ENCODE peak calls at places on chromosome 21, in five cellular contexts. O is gastrocnemius medialis, J is sigmoid colon, A is WERI-Rb-1, Y is PC-9. R is an unnamed sample. For H3K27me3, the result is how much of the 10 kb centered on the place peaks cover.

GRCh38 chr21:35316933-35317332 is 267.8 kb upstream of the RUNX1 start:
- DNase-seq in A (no peak), O (no peak), J (no peak), Y (no peak), R (no peak)

GRCh38 chr21:27813750-27814149 is 846.9 kb upstream of the ADAMTS5 start:
- DNase-seq in A (no peak), Y (no peak), O (no peak), J (peak), R (no peak)

GRCh38 chr21:26490771-26491170 is 82.3 kb downstream of the CYYR1 start:
- DNase-seq in A (no peak), O (no peak), Y (no peak), J (no peak), R (no peak)

GRCh38 chr21:26587621-26588260 is 14.7 kb upstream of the CYYR1 start:
- DNase-seq in O (no peak), A (no peak), J (no peak), Y (peak), R (no peak)

GRCh38 chr21:21232320-21232719 is 234.1 kb downstream of the NCAM2 start:
- DNase-seq in O (no peak), Y (no peak), A (peak), J (no peak), R (no peak)

GRCh38 chr21:26837539-26837938 is 7.7 kb downstream of the ADAMTS1 start:
- DNase-seq in J (no peak), A (no peak), O (no peak), Y (no peak), R (no peak)

GRCh38 chr21:30372139-30372770 is at the start of gene KRTAP13-2:
- DNase-seq in A (no peak), J (no peak), Y (no peak), O (no peak), R (no peak)

GRCh38 chr21:43684424-43684823 is 25.1 kb downstream of the RRP1B start:
- DNase-seq in A (no peak), O (no peak), Y (no peak), J (no peak), R (no peak)

GRCh38 chr21:14900611-14901010 is 164.2 kb downstream of the NRIP1 start:
- DNase-seq in O (no peak), A (no peak), Y (no peak), J (no peak), R (no peak)

GRCh38 chr21:36246080-36246631 is 73.8 kb upstream of the MORC3 start:
- DNase-seq in O (no peak), Y (no peak), A (no peak), J (no peak), R (no peak)

GRCh38 chr21:35861656-35862055 is 198.7 kb downstream of the SETD4 start:
- DNase-seq in Y (no peak), A (no peak), O (no peak), J (no peak), R (no peak)

GRCh38 chr21:32249551-32250280 is 29.1 kb downstream of the MIS18A start:
- DNase-seq in Y (no peak), J (no peak), O (no peak), A (no peak), R (no peak)

GRCh38 chr21:15009964-15010363 is 54.8 kb downstream of the NRIP1 start:
- DNase-seq in Y (no peak), O (no peak), A (no peak), J (no peak), R (no peak)

GRCh38 chr21:34916446-34916845 is 132.7 kb downstream of the RUNX1 start:
- DNase-seq in A (no peak), J (no peak), O (no peak), Y (no peak), R (no peak)

GRCh38 chr21:26710155-26710554 is 135.1 kb downstream of the ADAMTS1 start:
- DNase-seq in O (no peak), A (no peak), J (no peak), Y (no peak), R (no peak)

GRCh38 chr21:32382108-32382601 is 10.7 kb downstream of the URB1 start:
- DNase-seq in A (no peak), Y (no peak), O (no peak), J (no peak), R (no peak)

GRCh38 chr21:37623689-37624088 is 257.1 kb downstream of the DYRK1A start:
- DNase-seq in A (no peak), Y (no peak), O (no peak), J (no peak), R (no peak)

GRCh38 chr21:26106562-26106961 is 64.0 kb downstream of the APP start:
- DNase-seq in Y (no peak), A (no peak), J (no peak), O (no peak), R (no peak)

GRCh38 chr21:17370750-17371325 is 142.0 kb upstream of the CXADR start:
- DNase-seq in Y (no peak), A (no peak), J (no peak), O (no peak), R (no peak)

GRCh38 chr21:43298546-43299440 is 128.1 kb downstream of the SIK1 start:
- DNase-seq in A (no peak), Y (no peak), J (no peak), O (no peak), R (no peak)

GRCh38 chr21:9739240-9739639 is 782.1 kb upstream of the TPTE start:
- DNase-seq in A (no peak), O (no peak), J (no peak), Y (no peak), R (no peak)

GRCh38 chr21:33821580-33822322 is 93.9 kb downstream of the ATP5PO start:
- DNase-seq in A (no peak), J (no peak), O (no peak), Y (no peak), R (no peak)

GRCh38 chr21:31623664-31624063 is 35.8 kb upstream of the SOD1 start:
- DNase-seq in A (no peak), Y (no peak), O (no peak), J (no peak), R (no peak)

GRCh38 chr21:26148071-26148470 is 22.5 kb downstream of the APP start:
- DNase-seq in Y (no peak), J (no peak), O (no peak), A (no peak), R (no peak)

GRCh38 chr21:15592957-15593356 is 136.8 kb upstream of the USP25 start:
- DNase-seq in O (no peak), J (no peak), A (no peak), Y (no peak), R (no peak)

GRCh38 chr21:36579898-36580297 is 100.0 kb upstream of the CLDN14 start:
- DNase-seq in J (no peak), Y (no peak), A (no peak), O (no peak), R (no peak)

GRCh38 chr21:27101533-27101932 is 134.6 kb upstream of the ADAMTS5 start:
- DNase-seq in Y (no peak), A (no peak), O (no peak), J (no peak), R (no peak)

GRCh38 chr21:29075706-29076447 is 2.4 kb upstream of the CCT8 start:
- DNase-seq in A (no peak), O (no peak), Y (peak), J (no peak), R (no peak)

GRCh38 chr21:41682719-41683179 is 84.1 kb downstream of the RIPK4 start:
- DNase-seq in Y (no peak), O (no peak), J (no peak), A (no peak), R (no peak)
- H3K27me3 ChIP-seq in Y (under half), O (under half), J (under half), A (under half), R (under half)

GRCh38 chr21:45581322-45581712 is 39.1 kb upstream of the SLC19A1 start:
- DNase-seq in A (peak), Y (no peak), O (no peak), J (peak), R (no peak)
- H3K27me3 ChIP-seq in A (under half), Y (half or more), O (under half), J (under half), R (under half)

DNA sequence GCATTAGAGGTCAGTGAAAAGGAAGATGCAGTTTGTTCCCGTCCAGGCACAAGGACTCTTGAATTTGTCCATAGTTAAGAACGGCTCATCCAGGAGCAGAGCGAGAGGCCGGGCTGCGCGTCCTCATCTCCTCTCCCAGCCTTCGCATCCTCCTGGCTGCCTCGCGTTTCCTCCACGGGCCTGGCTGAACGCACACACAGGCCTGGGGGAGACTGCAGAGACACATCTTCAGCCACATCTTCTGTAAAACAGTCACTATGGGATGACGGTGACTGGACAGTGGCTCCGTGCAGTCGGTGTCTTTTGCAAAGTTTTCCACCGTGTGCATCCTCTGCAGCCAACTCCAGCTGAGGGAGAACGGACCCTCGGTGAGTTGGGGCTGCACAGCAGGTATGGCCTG is 89.7 kb downstream of the PSMG1 start:
- DNase-seq in J (no peak), Y (no peak), O (no peak), A (no peak), R (no peak)
- H3K27me3 ChIP-seq in J (under half), Y (under half), O (under half), A (under half), R (under half)

DNA sequence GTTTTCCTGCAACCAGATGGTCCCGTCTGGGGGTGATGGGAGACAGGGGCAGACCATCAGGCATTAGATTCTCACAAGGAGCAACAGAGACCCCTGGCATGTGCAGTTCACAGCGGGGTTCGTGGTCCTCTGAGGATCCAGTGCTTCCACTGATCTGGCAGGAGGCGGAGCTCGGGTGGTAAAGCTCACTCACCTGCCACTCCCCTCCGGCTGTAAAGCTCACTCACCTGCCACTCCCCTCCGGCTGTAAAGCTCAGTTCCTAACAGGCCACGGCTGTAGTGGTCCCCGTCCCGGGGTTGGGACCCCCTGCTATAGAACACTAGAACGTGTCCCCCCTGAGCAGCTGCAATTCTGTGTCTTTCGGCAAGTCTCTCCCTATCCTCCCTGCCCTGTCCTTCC is 4.6 kb downstream of the KRTAP10-12 start:
- DNase-seq in O (no peak), A (peak), Y (no peak), J (no peak), R (peak)
- H3K27me3 ChIP-seq in O (half or more), A (under half), Y (half or more), J (half or more), R (under half)

DNA sequence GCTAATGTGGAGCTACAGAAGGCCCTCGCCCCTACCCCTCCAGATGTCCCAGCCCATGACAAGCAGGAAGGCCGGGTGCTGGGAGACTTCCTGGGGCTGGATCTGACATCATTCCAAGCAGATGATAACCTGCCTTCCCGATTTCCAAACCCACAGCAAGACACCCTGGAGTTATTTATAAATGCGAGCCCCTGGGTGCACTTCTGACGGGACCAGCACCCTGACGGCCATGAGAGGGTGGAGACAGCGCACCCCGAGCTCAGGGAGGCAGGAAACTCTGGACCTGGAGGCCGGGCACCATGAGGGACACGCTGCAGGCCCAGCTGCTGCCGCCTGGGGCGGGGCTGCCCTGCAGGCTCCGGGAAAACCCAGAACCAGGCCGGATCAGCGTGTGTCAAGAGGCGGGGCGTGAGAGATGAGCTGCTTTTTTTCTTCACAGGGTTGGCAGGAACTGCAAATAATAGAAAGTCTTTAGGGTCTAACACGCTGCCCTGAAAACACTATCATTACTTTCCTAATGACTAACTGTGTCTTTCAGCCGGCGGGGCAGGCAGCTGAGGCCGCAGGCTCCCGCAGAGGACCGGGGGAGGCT is 2.5 kb upstream of the PCBP3 start:
- DNase-seq in O (no peak), A (peak), Y (no peak), J (no peak), R (no peak)
- H3K27me3 ChIP-seq in O (under half), A (under half), Y (under half), J (under half), R (under half)

GRCh38 chr21:44926364-44927101 is 5.8 kb upstream of the ITGB2 start:
- DNase-seq in O (no peak), Y (no peak), A (no peak), J (no peak), R (no peak)

GRCh38 chr21:44923481-44924084 is 2.9 kb upstream of the ITGB2 start:
- DNase-seq in A (no peak), J (no peak), O (no peak), Y (no peak), R (no peak)

GRCh38 chr21:44925027-44925755 is 4.5 kb upstream of the ITGB2 start:
- DNase-seq in A (no peak), J (no peak), O (no peak), Y (no peak), R (no peak)

GRCh38 chr21:44927259-44927586 is 6.5 kb upstream of the ITGB2 start:
- DNase-seq in A (no peak), J (no peak), O (no peak), Y (no peak), R (no peak)

DNA sequence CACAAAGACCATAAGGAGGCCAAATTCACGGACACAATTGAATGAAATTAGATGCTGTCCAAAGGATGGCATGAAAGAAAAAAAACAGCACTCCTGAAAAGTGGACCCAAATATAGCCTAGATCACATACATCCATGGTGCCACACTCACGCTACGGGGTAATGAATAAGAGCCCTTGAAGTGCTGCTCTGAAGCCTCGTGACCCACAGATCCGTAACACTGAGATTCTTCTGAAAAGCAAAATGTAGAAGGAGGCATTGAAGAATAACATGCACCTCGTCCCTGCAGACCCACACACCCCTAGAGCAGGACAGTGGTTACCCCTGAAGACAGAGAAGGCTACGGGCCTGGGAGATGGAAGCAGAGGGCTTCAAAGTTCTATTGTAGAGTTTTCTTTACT is 3.9 kb upstream of the ITGB2 start:
- DNase-seq in A (no peak), O (no peak), Y (no peak), J (no peak), R (no peak)
- H3K27me3 ChIP-seq in A (under half), O (under half), Y (under half), J (under half), R (under half)

GRCh38 chr21:41680444-41681335 is 86.2 kb downstream of the RIPK4 start:
- DNase-seq in A (no peak), O (no peak), Y (peak), J (no peak), R (no peak)

GRCh38 chr21:41677671-41678015 is 89.2 kb downstream of the RIPK4 start:
- DNase-seq in O (no peak), J (no peak), A (no peak), Y (peak), R (no peak)

GRCh38 chr21:41676198-41676597 is 90.7 kb downstream of the RIPK4 start:
- DNase-seq in Y (no peak), J (no peak), A (no peak), O (no peak), R (no peak)

GRCh38 chr21:41678944-41679343 is 87.9 kb downstream of the RIPK4 start:
- DNase-seq in J (peak), O (peak), A (peak), Y (peak), R (peak)

DNA sequence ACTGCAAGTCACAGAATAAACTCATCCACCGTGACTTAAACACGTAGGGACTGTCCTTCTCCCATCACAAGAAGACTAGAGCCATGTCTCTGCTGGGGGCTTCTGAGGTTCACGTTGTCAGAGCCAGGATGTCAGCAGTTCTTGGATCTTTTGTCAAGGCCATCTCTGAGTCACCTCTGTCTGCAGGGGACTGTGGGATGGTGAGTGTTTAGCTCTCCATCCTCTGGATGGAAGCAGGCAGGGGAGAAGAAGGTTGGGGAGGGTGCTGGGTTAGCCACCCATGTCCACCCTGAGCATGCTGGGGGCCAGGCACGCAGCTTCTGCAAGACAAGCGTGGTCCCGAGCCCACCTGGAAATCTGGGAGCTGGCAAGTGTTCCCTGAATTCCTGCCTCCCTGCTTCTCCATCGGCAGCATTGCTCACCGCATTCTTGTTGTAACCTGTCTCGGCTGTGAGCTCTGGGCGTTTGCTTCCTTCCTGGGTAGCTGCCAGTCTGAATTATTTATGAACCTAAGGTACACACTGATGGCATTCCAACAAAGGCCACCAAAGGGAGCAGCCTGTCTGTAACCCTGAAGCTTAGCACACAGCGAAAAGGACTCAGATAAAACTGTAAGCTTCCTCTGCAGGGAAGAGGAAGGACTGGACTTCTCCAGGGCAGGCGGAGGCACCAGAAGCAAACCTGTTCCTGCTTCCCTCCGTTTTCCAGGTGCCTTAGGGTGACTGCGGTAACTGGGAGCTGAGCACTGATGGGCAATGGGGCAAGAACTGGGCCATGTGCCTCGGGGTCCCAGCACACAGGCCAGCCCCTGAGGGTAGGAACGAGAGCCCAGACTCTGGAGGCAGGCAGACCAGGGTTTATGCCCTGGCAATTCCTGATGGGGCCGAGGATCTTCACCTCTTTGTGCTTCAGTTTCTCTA is 88.6 kb downstream of the RIPK4 start:
- DNase-seq in J (no peak), A (no peak), Y (peak), O (no peak), R (no peak)
- H3K27me3 ChIP-seq in J (under half), A (under half), Y (under half), O (under half), R (under half)

DNA sequence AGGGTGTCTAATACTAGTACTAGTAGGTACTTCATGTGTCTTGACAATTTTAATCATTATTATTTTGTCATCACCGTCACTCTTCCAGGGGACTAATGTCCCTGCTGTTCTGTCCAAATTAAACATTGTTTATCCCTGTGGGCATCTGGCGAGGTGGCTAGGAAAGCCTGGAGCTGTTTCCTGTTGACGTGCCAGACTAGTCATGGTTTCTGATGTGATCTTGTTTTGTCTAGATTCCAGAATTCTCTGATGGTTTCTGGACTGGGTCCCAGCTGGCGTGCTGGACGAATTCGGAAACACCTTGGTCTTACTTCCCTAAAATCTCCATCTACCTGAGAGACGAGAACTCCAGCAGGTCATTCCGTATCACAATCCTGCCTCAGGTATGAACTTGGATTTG is 66.1 kb upstream of the FAM3B start:
- DNase-seq in Y (no peak), O (no peak), A (no peak), J (no peak), R (no peak)
- H3K27me3 ChIP-seq in Y (under half), O (under half), A (under half), J (under half), R (under half)

R was measured in right atrium auricular region.